ENCODE peak calls at places on chromosomes 3 and 15, in five cellular contexts. R is NB4, T is body of pancreas, U is esophagus muscularis mucosa, M is Peyer's patch. Z is an unnamed sample.

GRCh38 chr3:4988815-4989648 is 9.8 kb downstream of the BHLHE40 start:
- DNase-seq in U (peak), R (no peak), M (no peak), T (peak), Z (no peak)

GRCh38 chr3:32249184-32249782 is 10.8 kb downstream of the CMTM8 start:
- DNase-seq in M (no peak), U (no peak), T (no peak), R (peak), Z (no peak)

GRCh38 chr3:172201136-172201989 is 162.0 kb downstream of the FNDC3B start:
- DNase-seq in R (no peak), T (peak), U (no peak), M (peak), Z (peak)

GRCh38 chr3:195849322-195850074 is 37.8 kb upstream of the MUC4 start:
- DNase-seq in U (no peak), T (no peak), M (no peak), R (no peak), Z (no peak)

GRCh38 chr3:17806876-17807275 is 64.4 kb upstream of the TBC1D5 start:
- DNase-seq in T (no peak), U (no peak), R (no peak), M (no peak), Z (no peak)

GRCh38 chr15:65421360-65422215 is 1.2 kb downstream of the IGDCC4 start:
- DNase-seq in M (peak), R (peak), U (no peak), T (peak), Z (peak)

GRCh38 chr3:71436337-71436736 is 147.2 kb downstream of the FOXP1 start:
- DNase-seq in R (no peak), U (no peak), M (no peak), T (no peak), Z (no peak)

GRCh38 chr3:124201786-124202185 is 209.9 kb upstream of the ROPN1 start:
- DNase-seq in U (no peak), M (no peak), R (no peak), T (no peak), Z (no peak)

GRCh38 chr3:160697628-160698382 is 20.8 kb downstream of the ARL14 start:
- DNase-seq in M (no peak), R (no peak), T (no peak), U (no peak), Z (no peak)

GRCh38 chr3:28860307-28860706 is 420.6 kb upstream of the RBMS3 start:
- DNase-seq in T (peak), M (no peak), R (peak), U (no peak), Z (no peak)

GRCh38 chr3:73448761-73449290 is 175.9 kb downstream of the PDZRN3 start:
- DNase-seq in T (no peak), M (no peak), U (no peak), R (peak), Z (no peak)

GRCh38 chr3:184354121-184354728 is 7.2 kb downstream of the CLCN2 start:
- DNase-seq in U (no peak), M (peak), T (peak), R (peak), Z (peak)

GRCh38 chr3:97972976-97973375 is 745 bp upstream of the RIOX2 start:
- DNase-seq in U (no peak), M (no peak), R (no peak), T (no peak), Z (no peak)

GRCh38 chr3:97969541-97969940 is 2.7 kb downstream of the RIOX2 start:
- DNase-seq in R (no peak), M (no peak), U (no peak), T (no peak), Z (no peak)

GRCh38 chr3:97970929-97971460 is 1.2 kb downstream of the RIOX2 start:
- DNase-seq in U (no peak), R (peak), M (no peak), T (no peak), Z (no peak)

GRCh38 chr3:97970131-97970530 is 2.1 kb downstream of the RIOX2 start:
- DNase-seq in U (no peak), M (no peak), R (no peak), T (no peak), Z (no peak)

GRCh38 chr3:97971679-97972567 is at the start of gene RIOX2:
- DNase-seq in M (peak), T (peak), R (peak), U (no peak), Z (peak)
- TF ChIP-seq POLR2A in M (no peak), T (peak), R (peak), U (peak), Z (peak)

GRCh38 chr3:14125193-14126016 is 553 bp downstream of the TMEM43 start:
- DNase-seq in R (peak), T (peak), U (peak), M (no peak), Z (peak)
- TF ChIP-seq POLR2A in R (no peak), T (no peak), U (peak), M (peak), Z (no peak)

GRCh38 chr15:84797801-84798200 is 19.4 kb upstream of the ALPK3 start:
- DNase-seq in U (no peak), M (no peak), R (no peak), T (no peak), Z (no peak)
- TF ChIP-seq POLR2A in U (no peak), M (no peak), R (no peak), T (no peak), Z (no peak)

DNA sequence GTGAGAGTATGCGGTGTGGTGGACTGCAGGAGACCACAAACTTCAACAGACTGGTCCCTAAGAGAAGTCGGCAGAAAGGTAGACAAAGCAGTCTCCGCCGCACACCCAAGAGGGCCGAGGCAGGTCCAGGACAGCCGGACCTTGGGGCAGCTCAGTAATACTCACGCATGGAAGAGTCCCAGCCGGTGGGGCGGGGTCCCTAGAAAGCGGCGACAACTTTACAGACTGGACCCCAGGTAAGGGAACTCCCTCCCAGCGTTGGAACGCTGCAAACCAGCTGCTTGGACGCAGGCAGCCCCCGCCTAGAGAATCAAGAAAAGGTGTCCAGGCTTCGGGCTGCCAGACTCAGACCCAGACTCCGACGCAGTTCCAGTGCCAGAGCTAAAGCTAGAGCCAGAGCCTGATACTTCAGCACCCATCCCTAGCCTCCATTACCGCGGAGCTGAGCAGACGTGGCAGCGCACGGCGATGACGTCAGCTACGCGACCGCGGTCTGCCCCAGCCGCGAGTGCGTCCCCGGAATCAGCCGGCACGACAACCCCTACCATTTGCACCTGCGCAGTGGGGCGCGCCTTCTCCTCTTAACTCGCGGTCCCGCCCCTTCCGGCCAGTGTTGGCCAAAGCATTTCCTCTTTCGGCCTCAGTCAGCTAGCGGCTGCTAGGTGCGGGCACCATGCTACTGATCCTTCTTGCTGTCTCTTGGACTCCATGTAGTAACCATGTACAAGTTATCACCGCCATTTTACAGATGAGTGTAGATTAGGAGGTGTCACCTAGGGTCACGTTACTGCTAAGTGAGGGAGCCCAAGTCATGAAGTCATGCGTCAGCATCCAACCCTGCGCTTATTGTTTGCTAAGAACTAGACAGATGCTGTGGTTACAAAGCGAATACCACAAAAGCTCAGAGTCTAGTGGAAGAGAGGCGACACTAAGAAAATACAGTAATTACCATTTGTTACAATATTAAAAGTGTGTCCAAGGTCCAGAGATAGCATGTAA is at the start of gene TMEM39A:
- DNase-seq in R (peak), U (peak), T (peak), M (peak), Z (peak)
- TF ChIP-seq POLR2A in R (peak), U (peak), T (peak), M (peak), Z (peak)

GRCh38 chr3:122794779-122795673 is at the start of gene SLC49A4:
- DNase-seq in M (peak), T (peak), U (no peak), R (peak), Z (peak)

GRCh38 chr3:122794483-122794778 is 438 bp upstream of the SLC49A4 start:
- DNase-seq in R (no peak), U (no peak), M (no peak), T (no peak), Z (no peak)

GRCh38 chr3:122797291-122797690 is 2.4 kb downstream of the SLC49A4 start:
- DNase-seq in T (no peak), M (no peak), R (no peak), U (no peak), Z (no peak)

GRCh38 chr3:122795674-122795969 is 753 bp downstream of the SLC49A4 start:
- DNase-seq in R (no peak), U (no peak), T (no peak), M (no peak), Z (no peak)

DNA sequence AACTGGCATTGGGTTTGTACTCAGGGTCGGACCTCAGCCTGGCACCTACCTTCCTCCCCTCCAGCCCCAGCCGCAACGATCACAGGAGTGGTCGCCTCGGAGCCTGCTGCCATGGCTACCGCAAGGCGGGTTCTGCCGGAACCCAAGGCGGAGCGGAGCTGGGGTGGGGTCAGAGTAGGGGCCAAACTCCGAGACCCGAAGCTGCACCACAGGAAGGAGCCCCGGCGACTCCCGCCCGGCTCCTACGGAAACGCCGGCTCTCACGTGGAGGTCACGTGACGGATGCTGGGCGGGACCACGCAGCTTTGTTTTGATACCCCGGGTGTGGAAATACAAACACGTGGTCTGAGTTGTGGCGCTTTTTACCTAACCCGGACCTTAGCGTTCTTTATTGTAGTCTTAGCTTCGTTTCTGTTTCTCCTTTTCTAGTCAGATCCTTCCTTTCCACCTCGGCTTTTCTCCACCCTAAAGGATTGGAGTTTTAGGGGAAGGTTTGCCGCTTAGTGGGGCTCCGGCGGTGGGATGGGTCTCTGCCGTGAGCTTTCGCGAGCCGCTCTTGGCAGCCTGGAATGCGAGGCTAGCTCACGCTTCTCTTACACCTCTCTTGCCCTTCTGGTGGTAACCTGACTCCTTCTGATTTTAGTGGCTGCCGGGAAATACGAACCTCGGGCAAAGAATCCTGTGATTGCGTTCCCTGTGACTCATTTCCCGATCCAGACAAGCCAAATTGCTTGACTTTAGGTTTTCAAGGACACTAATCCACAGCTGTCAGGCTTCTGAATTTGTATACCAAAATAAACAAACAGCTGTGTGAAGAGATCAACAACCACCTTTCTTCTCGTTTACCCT is at the start of gene HSPBAP1:
- DNase-seq in R (peak), U (peak), T (peak), M (peak), Z (peak)
- TF ChIP-seq POLR2A in R (peak), U (peak), T (peak), M (peak), Z (peak)

GRCh38 chr3:39141211-39141995 is 12.0 kb downstream of the CSRNP1 start:
- DNase-seq in M (peak), U (no peak), T (peak), R (no peak), Z (peak)
- TF ChIP-seq POLR2A in M (no peak), U (no peak), T (peak), R (no peak), Z (no peak)

GRCh38 chr3:147393261-147393964 is 12.9 kb downstream of the ZIC4 start:
- DNase-seq in R (no peak), U (no peak), T (no peak), M (no peak), Z (no peak)
- TF ChIP-seq POLR2A in R (no peak), U (no peak), T (no peak), M (no peak), Z (no peak)

Z was measured in uterus.